ENCODE peak calls at places on chromosomes 7 and 10, in nine cellular contexts. O is ovary, M is testis, E is adrenal gland, L is IMR-90, U is upper lobe of left lung, T is prostate gland, C is heart left ventricle, Z is HCT116. V is an unnamed sample.
A peak's percentile ranks its signal among the peaks of the same experiment; 100 is the strongest.

GRCh38 chr10:12400266-12400931 is 51.1 kb downstream of the CAMK1D start:
- DNase-seq in O (no peak), M (no peak), E (no peak), L (peak; percentile 70), U (no peak), T (no peak), C (no peak), Z (no peak), V (no peak)

GRCh38 chr7:44587843-44588711 is 6.0 kb upstream of the TMED4 start:
- DNase-seq in O (peak; percentile 58), M (peak; percentile 75), E (peak; percentile 64), L (peak; percentile 66), U (no peak), T (peak; percentile 58), C (peak; percentile 53), Z (peak; percentile 56), V (peak; percentile 34)

GRCh38 chr10:775245-776075 is 86.0 kb upstream of the DIP2C start:
- DNase-seq in O (no peak), M (no peak), E (peak; percentile 67), L (peak; percentile 25), U (no peak), T (no peak), C (no peak), Z (no peak), V (no peak)

GRCh38 chr7:29569648-29570047 is 6.0 kb downstream of the PRR15 start:
- DNase-seq in O (no peak), M (no peak), E (no peak), L (no peak), U (no peak), T (no peak), C (no peak), Z (no peak), V (no peak)

GRCh38 chr7:157739056-157739455 is 402.3 kb downstream of the DNAJB6 start:
- DNase-seq in O (no peak), M (no peak), E (no peak), L (no peak), U (no peak), T (no peak), C (no peak), Z (no peak), V (no peak)

GRCh38 chr7:100119075-100119700 is at the start of the genes CNPY4 and TAF6:
- DNase-seq in O (peak; percentile 96), M (peak; percentile 97), E (peak; percentile 95), L (peak; percentile 94), U (peak; percentile 96), T (peak; percentile 94), C (peak; percentile 97), Z (peak; percentile 94), V (peak; percentile 97)

GRCh38 chr10:7955446-7955845 is 99.0 kb upstream of the GATA3 start:
- DNase-seq in O (no peak), M (no peak), E (no peak), L (no peak), U (no peak), T (no peak), C (no peak), Z (no peak), V (no peak)

GRCh38 chr7:135390829-135391228 is 119.1 kb downstream of the CNOT4 start:
- DNase-seq in O (no peak), M (no peak), E (no peak), L (no peak), U (no peak), T (no peak), C (no peak), Z (no peak), V (no peak)

GRCh38 chr10:132702601-132703304 is 83.2 kb downstream of the NKX6-2 start:
- DNase-seq in O (no peak), M (no peak), E (no peak), L (no peak), U (peak; percentile 67), T (no peak), C (no peak), Z (no peak), V (no peak)

GRCh38 chr7:114466911-114467310 is 52.3 kb downstream of the FOXP2 start:
- DNase-seq in O (no peak), M (no peak), E (no peak), L (peak; percentile 19), U (no peak), T (no peak), C (no peak), Z (no peak), V (no peak)

GRCh38 chr10:57977262-57977661 is 290.4 kb downstream of the IPMK start:
- DNase-seq in O (no peak), M (no peak), E (no peak), L (no peak), U (no peak), T (no peak), C (no peak), Z (no peak), V (no peak)

GRCh38 chr10:59805043-59805442 is 51.8 kb upstream of the MRLN start:
- DNase-seq in O (no peak), M (peak; percentile 26), E (peak; percentile 35), L (peak; percentile 5), U (no peak), T (peak; percentile 17), C (no peak), Z (no peak), V (no peak)

GRCh38 chr10:117594722-117595121 is 52.2 kb downstream of the EMX2 start:
- DNase-seq in O (no peak), M (no peak), E (no peak), L (no peak), U (no peak), T (no peak), C (no peak), Z (no peak), V (no peak)

GRCh38 chr10:28509286-28509685 is 23.6 kb upstream of the WAC start:
- DNase-seq in O (no peak), M (no peak), E (no peak), L (no peak), U (no peak), T (no peak), C (no peak), Z (no peak), V (no peak)

GRCh38 chr7:6284461-6285360 is 12.3 kb upstream of the CYTH3 start:
- DNase-seq in O (no peak), M (no peak), E (no peak), L (no peak), U (no peak), T (no peak), C (no peak), Z (peak; percentile 77), V (no peak)

GRCh38 chr7:149616898-149617297 is 119.3 kb upstream of the ZNF746 start:
- DNase-seq in O (no peak), M (no peak), E (no peak), L (no peak), U (no peak), T (peak; percentile 26), C (no peak), Z (no peak), V (no peak)

DNA sequence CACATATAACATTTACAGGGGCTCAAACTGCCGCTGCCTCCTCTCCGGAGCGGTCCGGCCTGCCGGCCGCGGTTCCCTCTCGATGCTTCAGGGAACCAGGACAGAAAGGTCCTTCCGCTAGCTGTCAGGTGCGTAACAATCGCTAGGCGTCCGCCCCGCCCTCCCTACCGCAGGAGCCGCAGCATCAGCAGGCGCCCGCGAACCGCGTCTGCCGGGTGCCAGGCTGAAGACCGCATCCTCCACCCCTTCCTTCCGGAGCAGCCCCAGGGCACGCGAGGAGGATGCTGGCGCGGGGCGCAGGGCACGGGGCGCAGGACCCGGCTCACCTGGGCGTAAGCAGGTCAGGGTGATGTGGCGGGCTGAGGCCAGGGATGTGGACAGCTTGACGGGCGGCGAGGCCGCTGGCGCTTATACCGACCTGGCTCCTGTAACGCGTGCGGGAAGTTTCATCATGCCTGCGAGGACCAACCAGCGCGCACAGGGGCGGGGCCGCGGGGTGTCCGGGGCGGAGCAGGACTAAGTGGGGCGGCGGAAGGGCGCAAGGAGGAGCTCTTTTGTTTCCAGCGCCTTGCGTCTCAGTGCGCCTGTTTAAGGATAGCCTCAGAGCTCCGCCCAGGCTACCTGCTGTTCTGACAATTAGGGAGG is at the start of gene ASNS:
- DNase-seq in O (peak; percentile 93), M (peak; percentile 95), E (peak; percentile 90), L (peak; percentile 90), U (peak; percentile 98), T (peak; percentile 93), C (peak; percentile 87), Z (peak; percentile 90), V (peak; percentile 92)
- TF ChIP-seq POLR2A in O (peak; percentile 89), M (no peak), E (peak; percentile 49), L (peak; percentile 87), U (peak; percentile 53), T (peak; percentile 76), C (no peak), Z (peak; percentile 83), V (peak; percentile 40)

GRCh38 chr10:127372361-127372760 is 176.0 kb upstream of the INSYN2A start:
- DNase-seq in O (no peak), M (no peak), E (no peak), L (no peak), U (no peak), T (no peak), C (no peak), Z (no peak), V (no peak)
- H3K36me3 ChIP-seq in O (no peaks in the 10 kb centered on the region), M (no peaks in the 10 kb centered on the region), E (no peaks in the 10 kb centered on the region), L (peaks cover 15% of the 10 kb centered on the region), U (peaks cover 17% of the 10 kb centered on the region), T (no peaks in the 10 kb centered on the region), C (no peaks in the 10 kb centered on the region), Z (no peaks in the 10 kb centered on the region), V (no peaks in the 10 kb centered on the region)

DNA sequence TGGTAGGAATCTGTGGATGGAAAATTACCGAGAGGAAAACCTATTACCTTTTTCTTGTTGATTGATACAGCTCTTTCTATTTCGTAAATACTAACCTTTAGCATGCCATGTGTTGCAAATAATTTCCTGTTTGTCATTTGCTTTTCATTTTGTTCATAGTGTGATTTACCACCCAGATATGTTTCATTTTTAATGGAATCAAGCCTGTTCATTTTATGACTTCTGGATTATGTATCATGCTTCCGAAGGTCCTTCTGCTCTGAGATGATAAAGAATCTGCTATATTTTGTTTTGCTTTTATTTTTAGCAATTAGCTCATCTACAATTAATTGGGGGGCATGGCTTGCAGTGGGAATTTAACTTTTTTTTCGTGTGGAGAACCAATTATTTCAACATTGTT is 46.5 kb downstream of the INPP5F start:
- DNase-seq in O (no peak), M (no peak), E (no peak), L (no peak), U (no peak), T (no peak), C (no peak), Z (no peak), V (no peak)
- TF ChIP-seq POLR2A in O (no peak), M (no peak), E (no peak), L (no peak), U (no peak), T (no peak), C (no peak), Z (no peak), V (no peak)

DNA sequence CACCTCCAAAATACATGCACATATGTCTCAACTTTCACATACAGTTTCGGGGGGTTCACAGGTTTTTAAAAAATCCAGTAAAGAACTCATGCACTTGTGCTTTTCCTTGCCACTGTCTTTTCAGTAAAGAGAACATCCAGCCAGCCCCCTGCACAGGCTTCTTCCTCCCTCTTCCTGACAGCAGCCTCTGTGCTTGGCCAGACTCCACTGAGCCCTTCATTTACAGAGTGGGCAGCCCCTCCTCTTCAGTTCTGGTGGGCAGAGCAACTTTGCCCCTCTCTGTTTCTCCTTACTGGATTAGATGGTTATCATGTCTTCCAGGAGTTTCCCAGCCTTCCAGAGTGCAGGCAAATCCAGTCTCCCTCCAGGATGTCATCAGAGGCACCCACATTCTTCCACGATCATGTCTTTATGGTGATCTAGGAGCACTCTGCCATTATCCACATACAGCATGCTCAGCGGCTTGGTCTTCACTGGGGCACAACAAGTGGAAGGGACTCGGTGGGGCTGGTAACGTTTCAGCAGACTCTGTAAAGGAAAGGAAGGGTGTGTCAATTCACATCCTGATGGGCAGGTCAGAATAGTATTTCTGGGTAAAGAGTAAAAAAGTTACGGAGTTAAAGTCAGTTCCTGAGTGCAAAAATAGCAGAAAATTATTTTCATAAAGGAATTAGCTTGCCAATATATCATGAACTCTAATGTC is 8.8 kb downstream of the NODAL start:
- DNase-seq in O (no peak), M (no peak), E (no peak), L (no peak), U (no peak), T (no peak), C (no peak), Z (no peak), V (no peak)
- H3K36me3 ChIP-seq in O (no peaks in the 10 kb centered on the region), M (no peaks in the 10 kb centered on the region), E (peaks cover 18% of the 10 kb centered on the region), L (peaks cover 17% of the 10 kb centered on the region), U (peaks cover 13% of the 10 kb centered on the region), T (no peaks in the 10 kb centered on the region), C (no peaks in the 10 kb centered on the region), Z (no peaks in the 10 kb centered on the region), V (no peaks in the 10 kb centered on the region)